ENCODE peak calls at places on chromosomes 7 and 10, in ten cellular contexts. F is heart right ventricle, M is colonic mucosa, W is esophagus squamous epithelium, R is PC-3, C is endothelial cell, J is WTC11, N is GM10248, B is foreskin fibroblast, G is lower lobe of right lung. I is an unnamed sample.
A peak's percentile ranks its signal among the peaks of the same experiment; 100 is the strongest.

GRCh38 chr10:75525646-75526045 is 94.2 kb downstream of the LRMDA start:
- DNase-seq in C (no peak), R (peak; percentile 75), W (no peak), B (no peak), J (no peak), F (no peak), N (no peak), M (no peak), G (no peak), I (no peak)

GRCh38 chr7:139232377-139232717 is 1.3 kb downstream of the UBN2 start:
- DNase-seq in W (no peak), F (no peak), M (no peak), N (no peak), B (no peak), G (no peak), J (no peak), C (no peak), R (no peak), I (no peak)

GRCh38 chr10:129057856-129058663 is 409.0 kb upstream of the MGMT start:
- DNase-seq in B (no peak), R (no peak), J (no peak), W (no peak), N (no peak), M (no peak), C (no peak), F (no peak), G (no peak), I (no peak)

GRCh38 chr10:124696446-124697392 is 47.5 kb downstream of the FAM53B start:
- DNase-seq in R (no peak), F (no peak), B (no peak), N (peak; percentile 83), M (no peak), W (no peak), G (no peak), C (no peak), J (no peak), I (no peak)

GRCh38 chr7:145692237-145692950 is 424.2 kb upstream of the CNTNAP2 start:
- DNase-seq in M (peak; percentile 27), F (no peak), G (no peak), B (no peak), R (no peak), W (no peak), C (no peak), N (no peak), J (no peak), I (no peak)

GRCh38 chr7:30175171-30175570 is 40.4 kb downstream of the MTURN start:
- DNase-seq in R (no peak), B (no peak), W (no peak), G (no peak), J (no peak), M (no peak), F (no peak), C (no peak), N (no peak), I (no peak)

GRCh38 chr7:73865738-73866445 is 4.9 kb downstream of the TMEM270 start:
- DNase-seq in G (no peak), N (peak; percentile 50), W (no peak), R (peak; percentile 67), B (peak; percentile 48), J (peak; percentile 51), C (peak; percentile 65), M (no peak), F (no peak), I (peak; percentile 45)

GRCh38 chr7:106865130-106866115 is at the start of gene PIK3CG:
- DNase-seq in B (no peak), F (no peak), C (no peak), G (no peak), R (no peak), N (peak; percentile 50), J (no peak), M (no peak), W (no peak), I (no peak)

GRCh38 chr7:123410273-123410928 is 124.0 kb downstream of the IQUB start:
- DNase-seq in F (peak; percentile 48), R (peak; percentile 66), B (no peak), N (no peak), G (no peak), C (no peak), M (no peak), J (no peak), W (no peak), I (no peak)

GRCh38 chr7:42628021-42628420 is 283.8 kb downstream of the C7orf25 start:
- DNase-seq in J (no peak), C (no peak), R (no peak), F (no peak), B (no peak), W (no peak), N (no peak), M (no peak), G (no peak), I (no peak)

GRCh38 chr7:43834463-43835251 is 34.7 kb downstream of the MRPS24 start:
- DNase-seq in F (no peak), N (no peak), W (no peak), J (no peak), R (peak; percentile 46), C (no peak), B (no peak), G (no peak), M (no peak), I (no peak)

GRCh38 chr7:141646826-141647480 is 55.0 kb downstream of the DENND11 start:
- DNase-seq in J (no peak), W (no peak), F (no peak), N (no peak), M (no peak), G (no peak), C (no peak), R (no peak), B (no peak), I (no peak)

GRCh38 chr10:42552188-42553063 is 85.9 kb downstream of the ZNF33B start:
- DNase-seq in C (peak; percentile 92), N (peak; percentile 91), G (peak; percentile 98), W (peak; percentile 88), B (peak; percentile 95), F (peak; percentile 97), J (peak; percentile 97), M (peak; percentile 98), R (peak; percentile 99), I (peak; percentile 96)

GRCh38 chr10:42553064-42553407 is 85.3 kb downstream of the ZNF33B start:
- DNase-seq in G (no peak), C (peak; percentile 17), B (no peak), N (no peak), F (no peak), R (no peak), W (no peak), J (no peak), M (no peak), I (no peak)

GRCh38 chr10:42551582-42552187 is 86.7 kb downstream of the ZNF33B start:
- DNase-seq in M (no peak), G (no peak), W (no peak), R (no peak), F (no peak), C (no peak), J (no peak), N (no peak), B (peak; percentile 1), I (no peak)

GRCh38 chr10:42548254-42548653 is 90.1 kb downstream of the ZNF33B start:
- DNase-seq in G (no peak), M (no peak), N (no peak), W (no peak), B (no peak), R (no peak), C (no peak), F (no peak), J (no peak), I (no peak)

GRCh38 chr10:42549851-42550250 is 88.5 kb downstream of the ZNF33B start:
- DNase-seq in C (no peak), B (no peak), R (no peak), G (no peak), F (no peak), W (no peak), M (no peak), J (no peak), N (no peak), I (no peak)
- TF ChIP-seq CTCF in C (no peak), B (no peak), R (no peak), G (no peak), F (no peak), W (no peak), M (no peak), J (no peak), N (no peak), I (no peak)

DNA sequence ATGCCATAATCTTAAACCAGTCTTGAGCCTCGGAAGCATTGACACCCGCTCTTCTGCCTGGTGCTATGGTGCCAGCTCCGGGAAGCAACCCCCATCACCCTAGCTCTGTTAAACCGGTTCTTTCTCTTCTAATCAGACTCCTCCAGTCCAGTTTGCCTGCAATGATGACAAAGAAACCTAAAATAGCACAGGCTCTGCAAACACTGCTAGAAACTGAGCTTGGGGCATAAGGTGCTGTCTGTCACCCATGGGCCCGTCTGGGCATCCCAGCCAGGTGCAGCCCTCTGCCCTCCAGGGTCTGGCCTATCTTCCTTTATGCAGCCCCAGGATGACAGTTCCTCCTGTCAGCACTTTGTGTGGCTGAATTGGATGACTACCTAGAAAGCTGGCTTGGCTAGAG is 14.2 kb upstream of the CAMK2G start:
- DNase-seq in F (no peak), M (no peak), J (no peak), W (no peak), R (peak; percentile 100), B (no peak), N (no peak), C (no peak), G (no peak), I (no peak)
- TF ChIP-seq CTCF in F (no peak), M (no peak), J (no peak), W (no peak), R (no peak), B (no peak), N (no peak), C (no peak), G (no peak), I (no peak)

DNA sequence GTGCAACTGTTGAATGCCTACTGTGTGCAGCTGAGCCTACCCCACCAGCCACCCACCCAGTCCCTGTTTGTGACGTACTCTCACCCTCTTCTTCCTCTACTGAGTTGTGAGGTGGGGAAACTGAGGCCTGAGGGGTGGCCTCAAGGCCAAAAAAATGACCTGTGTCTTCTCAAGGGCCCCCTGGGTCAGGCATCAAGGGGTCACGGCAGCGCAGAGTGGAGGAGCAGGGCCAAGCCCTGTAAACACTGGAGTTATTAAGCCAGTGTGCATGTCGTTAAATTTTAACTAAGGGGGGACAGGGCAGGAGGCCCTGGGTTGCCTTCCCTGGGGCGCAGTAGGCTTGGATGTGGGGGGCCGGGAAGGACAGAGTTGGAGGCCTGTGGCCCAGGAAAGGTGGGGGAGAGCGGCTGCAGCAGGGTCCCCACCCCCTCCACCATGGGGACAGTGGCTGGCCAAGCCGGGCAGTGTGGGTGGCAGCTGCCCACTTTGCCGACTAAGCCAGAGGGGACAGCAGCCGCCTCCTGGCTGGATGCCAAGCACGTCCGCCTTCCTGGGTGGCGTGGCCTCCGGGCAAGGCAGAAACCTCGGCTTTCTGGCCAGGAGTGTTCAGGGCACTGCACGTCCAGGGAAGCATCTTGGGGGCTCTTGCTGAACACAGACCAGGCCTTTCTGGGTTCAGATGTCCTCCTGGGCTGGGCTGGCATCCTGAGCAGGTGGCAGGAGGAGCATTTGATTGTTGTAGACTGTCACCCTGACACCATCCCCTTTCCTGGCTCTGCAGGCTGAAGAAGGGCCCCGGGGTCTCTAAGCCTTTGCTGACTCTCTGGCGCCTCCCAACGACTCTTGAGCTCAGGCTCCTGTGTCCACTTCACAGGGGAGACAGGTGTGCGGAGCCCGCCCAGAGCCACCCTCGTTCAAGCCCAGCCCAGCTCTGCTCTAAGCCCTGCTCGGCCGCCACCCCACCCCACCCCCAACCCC is 1.9 kb downstream of the SLC29A4 start:
- DNase-seq in F (no peak), B (no peak), W (no peak), M (peak; percentile 65), R (peak; percentile 29), J (peak; percentile 89), G (peak; percentile 69), C (peak; percentile 55), N (peak; percentile 69), I (peak; percentile 61)
- TF ChIP-seq CTCF in F (no peak), B (peak; percentile 3), W (no peak), M (no peak), R (peak; percentile 31), J (no peak), G (no peak), C (no peak), N (peak; percentile 57), I (peak; percentile 30)

GRCh38 chr10:34780818-34781380 is 34.2 kb downstream of the PARD3 start:
- DNase-seq in R (no peak), F (peak; percentile 78), N (peak; percentile 61), C (no peak), J (no peak), B (peak; percentile 32), M (no peak), W (no peak), G (no peak), I (peak; percentile 61)
- TF ChIP-seq CTCF in R (no peak), F (no peak), N (no peak), C (no peak), J (no peak), B (no peak), M (no peak), W (no peak), G (no peak), I (no peak)